ENCODE peak calls at places on chromosomes 4 and X, in six cellular contexts. K is neuronal stem cell, Y is IMR-90, M is H9, T is mesendoderm, W is trophoblast cell. S is an unnamed sample.

GRCh38 chr4:137443031-137443800 is 89.1 kb downstream of the PCDH18 start:
- DNase-seq in Y (no peak), W (no peak), M (no peak), K (no peak), T (no peak), S (no peak)

GRCh38 chr4:168811207-168811606 is 198.8 kb downstream of the CBR4 start:
- DNase-seq in K (no peak), Y (no peak), T (no peak), W (peak; percentile 70), M (no peak), S (no peak)

GRCh38 chr4:41538017-41538733 is at the start of gene LIMCH1:
- DNase-seq in K (no peak), W (peak; percentile 78), M (peak; percentile 66), T (peak; percentile 79), Y (no peak), S (no peak)

GRCh38 chr4:8205241-8205707 is 6.2 kb downstream of the SH3TC1 start:
- DNase-seq in M (no peak), Y (peak; percentile 38), W (no peak), T (no peak), K (no peak), S (peak; percentile 28)

GRCh38 chr4:10456270-10457254 is 664 bp downstream of the ZNF518B start:
- DNase-seq in Y (peak; percentile 56), K (no peak), T (peak; percentile 76), M (peak; percentile 54), W (peak; percentile 32), S (peak; percentile 74)

GRCh38 chr4:10694151-10694825 is 9.7 kb upstream of the CLNK start:
- DNase-seq in M (no peak), T (no peak), W (no peak), Y (peak; percentile 28), K (no peak), S (peak; percentile 21)

GRCh38 chrX:134999469-134999868 is 8.7 kb downstream of the SMIM10 start:
- DNase-seq in T (peak; percentile 38), Y (peak; percentile 69), K (no peak), W (no peak), M (no peak), S (peak; percentile 56)

GRCh38 chr4:142354041-142354440 is 492.1 kb downstream of the INPP4B start:
- DNase-seq in Y (peak; percentile 17), T (no peak), M (no peak), K (no peak), W (peak; percentile 22), S (no peak)

GRCh38 chr4:103026868-103027267 is 7.4 kb upstream of the SLC9B1 start:
- DNase-seq in W (no peak), K (no peak), Y (peak; percentile 13), M (no peak), T (no peak), S (no peak)

GRCh38 chr4:84418032-84418709 is 80.9 kb downstream of the NKX6-1 start:
- DNase-seq in Y (no peak), W (no peak), T (no peak), K (no peak), M (no peak), S (no peak)

GRCh38 chrX:49930046-49930445 is 7.7 kb downstream of the CLCN5 start:
- DNase-seq in W (no peak), Y (peak; percentile 34), T (no peak), M (no peak), K (no peak), S (no peak)

GRCh38 chr4:23934915-23935314 is 45.1 kb upstream of the PPARGC1A start:
- DNase-seq in K (no peak), Y (peak; percentile 87), M (no peak), T (peak; percentile 93), W (no peak), S (peak; percentile 85)

GRCh38 chr4:72357908-72358307 is 211.1 kb downstream of the ADAMTS3 start:
- DNase-seq in Y (no peak), M (no peak), T (no peak), W (no peak), K (no peak), S (no peak)

DNA sequence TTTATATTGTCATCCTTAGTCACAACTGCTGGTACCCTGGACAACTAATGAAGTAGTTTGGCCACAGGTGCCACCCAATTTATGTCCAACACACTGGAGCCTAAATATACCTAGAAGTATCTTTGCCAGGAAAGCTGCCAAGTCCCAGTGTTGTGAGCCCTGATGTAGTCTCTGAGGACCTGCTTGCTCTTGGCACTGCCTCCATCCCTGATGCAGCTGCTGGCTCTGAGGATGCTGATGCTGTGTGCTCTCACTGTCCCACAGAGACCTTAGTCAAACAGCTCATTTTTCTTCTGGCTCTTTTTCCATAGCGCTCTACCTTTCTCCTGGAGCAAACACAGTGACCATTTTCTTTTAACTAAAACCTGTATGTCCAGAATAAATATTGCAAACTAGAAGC is 1535.4 kb upstream of the ADGRL3 start:
- DNase-seq in Y (no peak), K (no peak), T (no peak), W (no peak), M (no peak), S (no peak)
- H3K23ac ChIP-seq in Y (no peak overlapping the region), K (no peak overlapping the region), T (no peak overlapping the region), W (no peak overlapping the region), M (no peak overlapping the region), S (no peak overlapping the region)

GRCh38 chr4:90118547-90119211 is 8.5 kb upstream of the CCSER1 start:
- DNase-seq in W (no peak), M (no peak), Y (no peak), K (no peak), T (no peak), S (no peak)
- H3K23ac ChIP-seq in W (peak overlapping the region; percentile 92), M (no peak overlapping the region), Y (no peak overlapping the region), K (no peak overlapping the region), T (no peak overlapping the region), S (no peak overlapping the region)

GRCh38 chr4:1290165-1290977 is 680 bp downstream of the MAEA start:
- DNase-seq in T (peak; percentile 52), Y (peak; percentile 4), M (no peak), W (peak; percentile 66), K (no peak), S (peak; percentile 25)
- H3K23ac ChIP-seq in T (peak overlapping the region; percentile 97), Y (peak overlapping the region; percentile 89), M (no peak overlapping the region), W (no peak overlapping the region), K (peak overlapping the region; percentile 69), S (peak overlapping the region; percentile 91)

DNA sequence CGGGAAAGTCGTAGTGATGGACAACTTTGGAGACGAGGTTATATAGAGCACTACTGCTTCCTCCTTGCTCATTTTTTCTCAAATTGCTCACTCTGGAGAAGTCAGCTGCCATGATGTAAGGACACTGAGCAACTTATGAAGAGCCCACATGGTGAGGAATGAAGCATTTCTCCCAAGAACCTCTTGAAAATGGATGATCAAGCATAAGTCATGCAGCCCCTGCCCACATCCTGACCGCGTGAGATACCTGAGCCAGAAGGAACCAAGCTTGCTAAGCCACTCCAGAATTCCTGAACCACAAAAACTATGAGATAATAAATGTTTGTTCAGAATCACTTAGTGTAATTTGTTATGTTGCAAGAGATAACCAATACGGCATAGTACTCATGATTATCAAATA is 42.8 kb downstream of the PDE5A start:
- DNase-seq in K (no peak), T (no peak), Y (peak; percentile 80), M (no peak), W (peak; percentile 45), S (peak; percentile 19)
- H3K23ac ChIP-seq in K (no peak overlapping the region), T (no peak overlapping the region), Y (peak overlapping the region; percentile 35), M (no peak overlapping the region), W (no peak overlapping the region), S (no peak overlapping the region)

GRCh38 chr4:68892861-68893260 is 58.7 kb downstream of the UGT2A3 start:
- DNase-seq in M (no peak), T (no peak), Y (no peak), W (no peak), K (no peak), S (no peak)

GRCh38 chr4:68896749-68897148 is 54.9 kb downstream of the UGT2A3 start:
- DNase-seq in T (no peak), M (no peak), W (no peak), K (no peak), Y (no peak), S (no peak)

GRCh38 chr4:68891679-68892078 is 59.9 kb downstream of the UGT2A3 start:
- DNase-seq in T (no peak), Y (no peak), K (no peak), M (no peak), W (no peak), S (no peak)

GRCh38 chr4:68895561-68896198 is 55.9 kb downstream of the UGT2A3 start:
- DNase-seq in W (no peak), Y (no peak), K (no peak), T (no peak), M (no peak), S (no peak)
- H3K23ac ChIP-seq in W (no peak overlapping the region), Y (no peak overlapping the region), K (no peak overlapping the region), T (no peak overlapping the region), M (no peak overlapping the region), S (no peak overlapping the region)

GRCh38 chr4:132956951-132957350 is 192.1 kb upstream of the PCDH10 start:
- DNase-seq in T (no peak), K (no peak), M (no peak), W (no peak), Y (no peak), S (no peak)
- H3K23ac ChIP-seq in T (no peak overlapping the region), K (no peak overlapping the region), M (no peak overlapping the region), W (no peak overlapping the region), Y (no peak overlapping the region), S (no peak overlapping the region)

S was measured in mesenchymal stem cell.